ENCODE peak calls at places on chromosome 18, in ten cellular contexts. A is neural progenitor cell, S is fibroblast of lung, T is neural crest cell, U is body of pancreas, E is astrocyte, R is GM13977, L is adrenal gland, C is astrocyte of the spinal cord, O is WTC11. P is an unnamed sample.

GRCh38 chr18:1014496-1014895 is 109.8 kb downstream of the ADCYAP1 start:
- DNase-seq in A (no peak), S (no peak), T (no peak), U (no peak), E (no peak), R (no peak), L (no peak), C (no peak), O (no peak), P (no peak)

GRCh38 chr18:9296233-9297006 is 38.2 kb upstream of the TWSG1 start:
- DNase-seq in A (no peak), S (peak), T (no peak), U (no peak), E (no peak), R (no peak), L (no peak), C (no peak), O (no peak), P (no peak)

GRCh38 chr18:33711514-33711913 is 133.5 kb downstream of the ASXL3 start:
- DNase-seq in A (no peak), S (no peak), T (no peak), U (no peak), E (peak), R (no peak), L (no peak), C (no peak), O (no peak), P (no peak)

GRCh38 chr18:73683618-73684238 is 463.9 kb downstream of the FBXO15 start:
- DNase-seq in A (no peak), S (peak), T (no peak), U (no peak), E (peak), R (no peak), L (no peak), C (no peak), O (no peak), P (no peak)

GRCh38 chr18:35581555-35582309 is at the start of gene GALNT1:
- DNase-seq in A (peak), S (peak), T (peak), U (peak), E (no peak), R (peak), L (peak), C (no peak), O (peak), P (peak)

GRCh38 chr18:7548721-7549120 is 18.4 kb upstream of the PTPRM start:
- DNase-seq in A (no peak), S (no peak), T (no peak), U (no peak), E (no peak), R (no peak), L (no peak), C (no peak), O (no peak), P (no peak)

GRCh38 chr18:69948919-69949537 is 1.4 kb upstream of the CD226 start:
- DNase-seq in A (no peak), S (peak), T (no peak), U (no peak), E (no peak), R (peak), L (peak), C (no peak), O (no peak), P (peak)

GRCh38 chr18:59783138-59783537 is 85.9 kb upstream of the CCBE1 start:
- DNase-seq in A (peak), S (peak), T (peak), U (no peak), E (peak), R (peak), L (peak), C (peak), O (peak), P (peak)

GRCh38 chr18:75267643-75268184 is 57.1 kb downstream of the TSHZ1 start:
- DNase-seq in A (no peak), S (no peak), T (no peak), U (no peak), E (no peak), R (no peak), L (no peak), C (no peak), O (no peak), P (no peak)

GRCh38 chr18:74488864-74489263 is 7.3 kb upstream of the CNDP2 start:
- DNase-seq in A (no peak), S (no peak), T (no peak), U (no peak), E (no peak), R (no peak), L (no peak), C (no peak), O (no peak), P (no peak)

GRCh38 chr18:75625966-75626365 is 198.5 kb upstream of the SMIM21 start:
- DNase-seq in A (no peak), S (no peak), T (no peak), U (no peak), E (peak), R (no peak), L (no peak), C (peak), O (no peak), P (no peak)

GRCh38 chr18:69590150-69590549 is 189.5 kb downstream of the DOK6 start:
- DNase-seq in A (no peak), S (peak), T (no peak), U (no peak), E (peak), R (no peak), L (no peak), C (no peak), O (no peak), P (no peak)

GRCh38 chr18:23144628-23145027 is 9.3 kb downstream of the CABLES1 start:
- DNase-seq in A (no peak), S (no peak), T (no peak), U (no peak), E (no peak), R (no peak), L (no peak), C (no peak), O (no peak), P (no peak)

GRCh38 chr18:34592961-34593382 is 117.1 kb upstream of the DTNA start:
- DNase-seq in A (peak), S (peak), T (peak), U (peak), E (peak), R (no peak), L (peak), C (peak), O (peak), P (no peak)

DNA sequence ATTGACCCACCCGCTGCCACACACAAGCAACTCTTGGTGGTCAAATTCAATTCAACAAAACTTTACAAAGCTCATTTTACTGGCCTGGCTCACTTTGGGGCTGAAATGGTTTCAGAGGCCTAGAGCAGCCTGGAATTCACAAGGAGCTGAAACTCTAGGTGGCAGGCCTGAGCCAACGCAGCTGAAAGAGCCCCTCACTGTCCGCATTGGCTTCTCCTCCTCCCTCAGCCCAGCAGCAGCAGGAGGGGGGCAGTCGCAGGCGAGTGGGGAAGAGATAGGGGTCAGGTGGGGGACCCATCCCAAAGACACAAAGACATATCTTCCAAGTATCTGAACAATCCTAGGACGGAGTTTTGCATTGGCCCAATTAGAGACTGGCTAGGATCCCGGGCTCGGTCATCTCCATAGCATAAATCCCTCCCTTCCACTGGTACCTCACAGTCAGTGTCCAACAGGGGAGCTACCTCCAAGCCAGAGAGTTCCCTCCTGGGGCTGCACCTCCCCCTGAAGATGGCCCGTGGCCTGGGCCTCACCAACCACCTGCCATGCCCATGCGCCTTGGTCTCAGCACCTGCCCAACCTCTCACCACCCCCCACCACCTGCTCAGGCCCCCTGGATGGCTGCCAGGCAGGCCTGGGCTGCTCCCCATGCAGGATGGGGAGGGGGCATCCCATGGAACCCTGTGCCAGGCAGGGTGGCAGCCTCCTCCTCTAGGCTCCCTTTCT is 113.4 kb downstream of the ZBTB7C start:
- DNase-seq in A (peak), S (peak), T (no peak), U (no peak), E (no peak), R (no peak), L (no peak), C (no peak), O (peak), P (no peak)
- TF ChIP-seq CTCF in A (peak), S (peak), T (peak), U (no peak), E (peak), R (peak), L (no peak), C (peak), O (no peak), P (no peak)

GRCh38 chr18:49886891-49887764 is 73.8 kb upstream of the ACAA2 start:
- DNase-seq in A (peak), S (no peak), T (no peak), U (no peak), E (no peak), R (no peak), L (no peak), C (no peak), O (peak), P (no peak)
- TF ChIP-seq CTCF in A (peak), S (no peak), T (no peak), U (no peak), E (no peak), R (no peak), L (no peak), C (peak), O (no peak), P (no peak)

GRCh38 chr18:58496937-58497336 is 132.0 kb downstream of the ALPK2 start:
- DNase-seq in A (peak), S (no peak), T (no peak), U (no peak), E (no peak), R (no peak), L (no peak), C (no peak), O (peak), P (no peak)
- TF ChIP-seq CTCF in A (peak), S (peak), T (peak), U (no peak), E (no peak), R (peak), L (no peak), C (peak), O (no peak), P (peak)

GRCh38 chr18:62802523-62802922 is 87.2 kb downstream of the PHLPP1 start:
- DNase-seq in A (no peak), S (peak), T (no peak), U (no peak), E (no peak), R (no peak), L (no peak), C (peak), O (no peak), P (no peak)
- TF ChIP-seq CTCF in A (no peak), S (peak), T (no peak), U (no peak), E (no peak), R (no peak), L (no peak), C (peak), O (no peak), P (peak)

GRCh38 chr18:4181882-4182568 is 273.1 kb downstream of the DLGAP1 start:
- DNase-seq in A (peak), S (no peak), T (no peak), U (no peak), E (no peak), R (no peak), L (no peak), C (no peak), O (peak), P (no peak)
- TF ChIP-seq CTCF in A (peak), S (no peak), T (peak), U (no peak), E (no peak), R (no peak), L (no peak), C (no peak), O (no peak), P (no peak)

GRCh38 chr18:72530622-72531021 is 13.5 kb downstream of the CBLN2 start:
- DNase-seq in A (peak), S (no peak), T (no peak), U (no peak), E (no peak), R (no peak), L (no peak), C (peak), O (no peak), P (no peak)
- TF ChIP-seq CTCF in A (peak), S (no peak), T (peak), U (no peak), E (peak), R (no peak), L (no peak), C (no peak), O (no peak), P (no peak)

GRCh38 chr18:14074187-14074586 is 58.0 kb downstream of the ZNF519 start:
- DNase-seq in A (peak), S (no peak), T (no peak), U (no peak), E (no peak), R (no peak), L (no peak), C (no peak), O (peak), P (no peak)
- TF ChIP-seq CTCF in A (peak), S (no peak), T (peak), U (no peak), E (no peak), R (peak), L (no peak), C (peak), O (peak), P (no peak)

GRCh38 chr18:21629089-21629832 is 17.1 kb downstream of the SNRPD1 start:
- DNase-seq in A (no peak), S (no peak), T (no peak), U (no peak), E (no peak), R (peak), L (no peak), C (no peak), O (no peak), P (peak)

GRCh38 chr18:21636769-21637168 is 24.7 kb downstream of the SNRPD1 start:
- DNase-seq in A (no peak), S (no peak), T (no peak), U (no peak), E (no peak), R (no peak), L (no peak), C (no peak), O (no peak), P (no peak)

GRCh38 chr18:21634588-21635199 is 22.6 kb downstream of the SNRPD1 start:
- DNase-seq in A (no peak), S (no peak), T (no peak), U (no peak), E (no peak), R (no peak), L (no peak), C (no peak), O (no peak), P (no peak)

DNA sequence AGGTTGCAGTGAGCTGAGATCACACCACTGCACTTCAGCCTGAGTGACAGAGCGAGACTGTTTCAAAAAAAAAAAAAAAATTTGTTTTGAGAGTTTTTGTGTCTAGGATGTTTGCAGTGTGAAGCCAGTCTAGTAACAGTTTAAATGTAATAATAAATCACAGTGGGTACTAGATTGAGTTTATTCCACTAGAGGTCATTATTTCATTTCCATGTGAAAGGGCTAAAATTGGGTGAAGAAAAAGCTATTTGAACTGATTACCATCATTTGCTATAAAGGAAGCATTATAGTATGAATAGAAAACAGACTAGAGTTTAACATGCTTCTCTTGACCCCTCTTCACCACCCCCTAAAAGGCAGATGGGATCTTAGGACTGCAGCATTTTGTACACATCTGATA is 20.3 kb downstream of the SNRPD1 start:
- DNase-seq in A (no peak), S (peak), T (no peak), U (no peak), E (no peak), R (no peak), L (no peak), C (no peak), O (no peak), P (no peak)
- TF ChIP-seq CTCF in A (no peak), S (no peak), T (peak), U (no peak), E (no peak), R (no peak), L (no peak), C (no peak), O (no peak), P (no peak)

DNA sequence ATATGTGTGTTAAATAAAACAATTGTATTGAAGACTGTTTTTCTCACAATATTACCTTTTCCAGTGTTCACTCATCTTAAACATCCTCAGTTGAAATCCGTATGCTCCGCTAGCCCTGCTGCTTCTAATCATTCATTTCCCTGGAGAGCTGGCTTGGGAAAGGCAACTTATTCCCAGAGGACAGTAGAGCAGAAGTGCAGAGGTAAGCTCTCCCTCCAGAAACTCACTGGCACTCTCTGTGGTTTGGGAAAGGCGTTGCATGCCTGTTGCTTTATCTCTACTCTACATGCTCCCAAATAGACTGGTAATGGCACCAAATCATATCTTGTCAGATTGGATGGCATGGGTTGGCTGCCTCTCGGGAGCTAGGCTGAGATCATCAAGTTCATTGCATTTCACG is 117.1 kb upstream of the BOD1L2 start:
- DNase-seq in A (peak), S (no peak), T (no peak), U (no peak), E (no peak), R (no peak), L (no peak), C (no peak), O (no peak), P (no peak)
- TF ChIP-seq CTCF in A (peak), S (peak), T (no peak), U (no peak), E (no peak), R (no peak), L (no peak), C (no peak), O (no peak), P (no peak)